ENCODE peak calls at places on chromosome 22, in seven cellular contexts. F, M, P, O, Q, C and J are unnamed samples.

GRCh38 chr22:27108425-27109114 is 451.2 kb downstream of the MIAT start:
- DNase-seq in P (no peak), F (peak), O (no peak), M (no peak), C (no peak), Q (no peak), J (no peak)

GRCh38 chr22:40844951-40845350 is 11.5 kb downstream of the ST13 start:
- DNase-seq in C (no peak), P (no peak), O (no peak), M (no peak), Q (no peak), F (no peak), J (no peak)

GRCh38 chr22:23530106-23530505 is 50.0 kb downstream of the IGLL1 start:
- DNase-seq in O (no peak), C (no peak), Q (no peak), M (no peak), P (no peak), F (no peak), J (peak)

GRCh38 chr22:25742918-25743708 is 1.1 kb downstream of the MYO18B start:
- DNase-seq in O (no peak), C (no peak), M (no peak), P (no peak), F (peak), Q (no peak), J (no peak)

GRCh38 chr22:17106785-17107546 is 14.2 kb downstream of the TMEM121B start:
- DNase-seq in Q (no peak), C (no peak), P (no peak), F (no peak), M (no peak), O (no peak), J (no peak)

GRCh38 chr22:41401781-41402648 is 20.3 kb downstream of the TEF start:
- DNase-seq in C (peak), P (no peak), F (no peak), O (no peak), M (peak), Q (no peak), J (no peak)

GRCh38 chr22:22880645-22881044 is 7.0 kb upstream of the IGLL5 start:
- DNase-seq in F (no peak), C (no peak), P (no peak), M (no peak), O (no peak), Q (no peak), J (no peak)

GRCh38 chr22:49103314-49104052 is 724.2 kb downstream of the BRD1 start:
- DNase-seq in C (no peak), P (no peak), F (peak), Q (no peak), O (no peak), M (no peak), J (no peak)

GRCh38 chr22:49515486-49515885 is 312.2 kb downstream of the BRD1 start:
- DNase-seq in Q (no peak), O (no peak), M (no peak), F (peak), C (no peak), P (no peak), J (peak)

GRCh38 chr22:50609599-50609998 is 9.0 kb downstream of the MAPK8IP2 start:
- DNase-seq in F (no peak), M (no peak), C (no peak), O (no peak), P (no peak), Q (no peak), J (no peak)

GRCh38 chr22:20996598-20997535 is 5.1 kb downstream of the THAP7 start:
- DNase-seq in Q (no peak), O (no peak), M (no peak), F (no peak), C (no peak), P (no peak), J (no peak)

GRCh38 chr22:42316988-42317387 is 46.5 kb upstream of the TCF20 start:
- DNase-seq in C (no peak), M (no peak), F (no peak), O (no peak), P (no peak), Q (no peak), J (no peak)

GRCh38 chr22:44098021-44098739 is 74.1 kb downstream of the PARVB start:
- DNase-seq in C (no peak), Q (no peak), F (peak), O (no peak), P (no peak), M (no peak), J (no peak)

GRCh38 chr22:19178065-19178658 is 374 bp downstream of the SLC25A1 start:
- DNase-seq in M (peak), P (peak), O (peak), F (peak), C (peak), Q (peak), J (no peak)

GRCh38 chr22:20024225-20025087 is 3.5 kb downstream of the TANGO2 start:
- DNase-seq in C (no peak), O (no peak), F (no peak), Q (no peak), P (no peak), M (no peak), J (no peak)

GRCh38 chr22:19739911-19740449 is 16.6 kb downstream of the GP1BB start:
- DNase-seq in M (no peak), F (no peak), O (no peak), P (no peak), Q (no peak), C (no peak), J (no peak)

GRCh38 chr22:27697888-27698287 is 103.7 kb downstream of the MN1 start:
- DNase-seq in P (no peak), Q (no peak), C (no peak), O (no peak), M (no peak), F (no peak), J (no peak)

GRCh38 chr22:22887621-22888503 is at the start of gene IGLL5:
- DNase-seq in O (no peak), Q (no peak), C (no peak), M (no peak), F (no peak), P (no peak), J (no peak)

GRCh38 chr22:27175444-27175843 is 518.1 kb downstream of the MIAT start:
- DNase-seq in Q (no peak), F (no peak), C (no peak), P (no peak), M (no peak), O (no peak), J (no peak)

GRCh38 chr22:26756675-26757293 is 99.4 kb downstream of the MIAT start:
- DNase-seq in C (peak), O (peak), M (peak), F (peak), Q (peak), P (peak), J (peak)

DNA sequence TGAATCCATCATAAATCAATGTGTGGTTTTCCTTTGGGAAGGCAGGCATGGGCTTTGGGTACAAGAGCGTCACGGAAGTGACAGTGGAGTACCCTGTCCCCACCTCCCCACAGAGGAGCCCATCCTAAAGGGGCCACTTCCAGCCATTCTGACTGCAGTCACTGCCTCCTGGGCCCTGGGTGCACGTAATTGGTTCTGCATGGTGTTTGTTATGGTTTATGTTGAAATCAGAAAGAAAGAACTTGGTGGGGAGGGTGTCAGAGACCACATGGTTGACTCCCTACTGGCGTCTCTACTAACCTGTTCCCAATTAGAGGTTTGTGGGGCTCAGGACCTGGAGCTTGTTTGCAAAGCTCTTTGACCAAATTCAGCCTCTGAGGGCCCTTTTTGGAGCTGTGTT is 40.8 kb downstream of the RIBC2 start:
- DNase-seq in O (no peak), F (no peak), P (no peak), Q (no peak), C (no peak), M (peak), J (no peak)
- H3K18ac ChIP-seq in O (no peak), F (no peak), P (peak), Q (no peak), C (no peak), M (peak), J (no peak)

GRCh38 chr22:39565414-39565944 is 5.1 kb upstream of the CACNA1I start:
- DNase-seq in P (no peak), M (no peak), Q (no peak), O (no peak), C (no peak), F (no peak), J (no peak)

GRCh38 chr22:39562839-39563489 is 7.6 kb upstream of the CACNA1I start:
- DNase-seq in F (no peak), O (no peak), C (no peak), M (no peak), Q (no peak), P (no peak), J (no peak)

GRCh38 chr22:39560127-39560526 is 10.4 kb upstream of the CACNA1I start:
- DNase-seq in P (no peak), M (no peak), Q (no peak), O (no peak), F (no peak), C (no peak), J (no peak)

GRCh38 chr22:39567135-39567946 is 3.2 kb upstream of the CACNA1I start:
- DNase-seq in F (no peak), M (no peak), P (no peak), Q (no peak), C (no peak), O (no peak), J (no peak)

DNA sequence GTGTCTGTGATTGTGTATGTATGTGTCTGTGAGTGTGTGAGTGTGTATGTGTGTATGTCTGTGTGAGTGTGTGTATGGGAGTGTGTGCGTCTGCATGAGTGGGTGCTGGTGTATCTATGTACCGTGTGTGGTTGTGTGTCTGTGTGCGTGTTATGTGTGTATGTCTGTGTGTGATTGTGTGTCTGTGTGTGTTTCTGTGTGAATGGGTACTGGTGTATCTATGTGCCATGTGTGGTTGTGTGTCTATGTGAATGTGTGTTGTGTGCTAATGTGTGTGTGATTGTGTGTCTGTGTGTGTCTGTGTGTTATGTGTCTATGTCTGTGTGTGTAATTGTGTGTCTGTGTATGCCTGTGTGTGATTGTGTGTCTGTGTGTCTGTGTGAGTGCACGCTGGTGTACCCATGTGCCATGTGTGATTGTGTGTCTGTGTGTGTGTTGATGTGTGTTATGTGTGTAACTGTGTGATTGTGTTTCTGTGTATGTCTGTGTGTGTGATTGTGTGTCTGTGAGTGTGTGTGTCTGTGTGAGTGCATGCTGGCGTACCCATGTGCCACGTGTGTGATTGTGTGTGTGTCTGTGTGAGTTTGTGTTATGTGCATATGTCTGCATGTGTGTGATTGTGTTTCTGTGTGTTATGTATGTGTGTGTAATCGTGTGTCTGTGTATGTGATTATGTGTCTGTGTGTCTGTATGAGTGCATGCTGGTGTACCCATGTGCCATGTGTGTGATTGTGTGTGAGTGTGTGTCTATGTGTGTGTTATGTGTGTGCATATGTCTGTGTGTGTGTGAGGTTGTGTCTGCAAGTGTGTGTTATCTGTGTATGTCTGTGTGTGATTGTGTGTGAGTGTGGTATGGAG is 6.8 kb upstream of the CACNA1I start:
- DNase-seq in M (no peak), P (no peak), F (no peak), Q (no peak), O (no peak), C (no peak), J (no peak)
- H3K18ac ChIP-seq in M (no peak), P (no peak), F (no peak), Q (no peak), O (no peak), C (no peak), J (no peak)

GRCh38 chr22:47564651-47565050 is 802.2 kb downstream of the TBC1D22A start:
- DNase-seq in M (no peak), O (no peak), P (no peak), C (no peak), Q (no peak), F (no peak), J (no peak)

GRCh38 chr22:47563406-47564157 is 801.1 kb downstream of the TBC1D22A start:
- DNase-seq in Q (no peak), F (no peak), P (no peak), M (no peak), C (no peak), O (no peak), J (no peak)

GRCh38 chr22:47565607-47566006 is 803.2 kb downstream of the TBC1D22A start:
- DNase-seq in C (no peak), O (no peak), Q (no peak), M (no peak), F (no peak), P (no peak), J (no peak)

GRCh38 chr22:47561766-47562165 is 799.3 kb downstream of the TBC1D22A start:
- DNase-seq in C (no peak), F (no peak), P (no peak), M (no peak), Q (no peak), O (no peak), J (no peak)

DNA sequence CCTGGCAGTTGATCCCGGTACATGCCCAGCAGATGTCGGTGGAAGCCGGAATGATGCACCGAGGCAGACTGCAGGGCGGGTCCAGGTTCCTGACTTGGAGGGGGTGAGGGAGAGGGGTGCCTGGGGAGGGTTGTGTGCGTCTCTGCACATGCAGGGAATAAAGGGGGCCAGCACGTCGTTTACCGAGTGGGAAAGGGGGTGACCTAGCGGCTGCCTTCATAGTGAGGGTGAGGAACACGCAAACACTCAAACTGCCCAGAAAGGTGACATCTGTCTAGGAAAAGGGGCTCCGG is 801.7 kb downstream of the TBC1D22A start:
- DNase-seq in M (no peak), P (no peak), F (no peak), O (no peak), Q (no peak), C (no peak), J (no peak)
- H3K18ac ChIP-seq in M (no peak), P (no peak), F (no peak), O (no peak), Q (no peak), C (no peak), J (no peak)

DNA sequence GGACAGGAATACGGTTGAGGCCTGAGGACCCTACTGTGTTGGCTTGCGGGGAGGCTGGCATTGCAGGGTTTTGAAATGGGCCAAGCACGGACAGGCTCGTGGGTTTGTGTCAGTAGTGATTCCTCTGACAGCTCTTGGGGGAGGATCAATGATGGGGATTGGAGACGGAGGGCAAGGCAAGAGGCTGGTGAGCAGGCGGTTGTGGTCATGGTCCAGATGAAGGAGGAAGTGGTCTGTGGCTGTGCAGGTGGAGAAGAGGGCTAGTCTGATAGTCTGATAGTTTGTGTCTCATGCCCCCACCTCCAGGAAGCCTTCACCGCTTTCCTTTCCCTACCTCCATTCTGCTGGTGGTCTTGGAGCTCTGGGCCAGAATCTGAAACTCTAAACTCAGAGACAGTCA is 3.0 kb downstream of the MAFF start:
- DNase-seq in C (no peak), M (no peak), F (no peak), Q (no peak), O (no peak), P (no peak), J (no peak)
- H3K18ac ChIP-seq in C (no peak), M (peak), F (no peak), Q (no peak), O (no peak), P (no peak), J (no peak)